ENCODE peak calls at places on chromosomes 11 and 22, in ten cellular contexts. S is GM23248, F is mammary epithelial cell, K is HepG2, H is fibroblast of lung, R is neural progenitor cell, I is neuronal stem cell, L is mesendoderm, U is IMR-90, E is Karpas-422. J is an unnamed sample.

GRCh38 chr22:47174096-47174495 is 411.6 kb downstream of the TBC1D22A start:
- DNase-seq in H (no peak), I (no peak), E (no peak), F (no peak), K (no peak), R (no peak), L (no peak), S (no peak), U (no peak), J (peak; percentile 24)

GRCh38 chr11:65316311-65316978 is 1.8 kb downstream of the CDC42EP2 start:
- DNase-seq in S (peak; percentile 100), F (peak; percentile 59), I (no peak), E (peak; percentile 42), L (peak; percentile 37), U (peak; percentile 97), H (peak; percentile 99), R (peak; percentile 25), K (no peak), J (peak; percentile 60)

GRCh38 chr11:34219279-34219678 is 113.8 kb downstream of the NAT10 start:
- DNase-seq in S (no peak), I (no peak), E (no peak), R (no peak), L (no peak), K (no peak), H (no peak), U (no peak), F (no peak), J (no peak)

GRCh38 chr11:58829736-58830135 is 14.8 kb downstream of the GLYATL2 start:
- DNase-seq in H (peak; percentile 59), E (no peak), F (peak; percentile 86), L (no peak), K (no peak), U (peak; percentile 78), I (no peak), S (peak; percentile 57), R (no peak), J (no peak)

GRCh38 chr11:64759722-64760719 is at the start of gene PYGM:
- DNase-seq in F (no peak), U (no peak), H (peak; percentile 60), L (peak; percentile 90), K (no peak), R (peak; percentile 90), E (no peak), S (no peak), I (peak; percentile 66), J (peak; percentile 92)

GRCh38 chr11:130070109-130070828 is 575 bp downstream of the APLP2 start:
- DNase-seq in F (peak; percentile 27), R (peak; percentile 67), K (no peak), L (peak; percentile 64), S (peak; percentile 71), I (no peak), H (peak; percentile 44), E (peak; percentile 67), U (peak; percentile 13), J (no peak)

GRCh38 chr22:46425011-46425410 is 89.5 kb downstream of the TRMU start:
- DNase-seq in F (peak; percentile 83), I (no peak), K (no peak), E (no peak), L (no peak), S (peak; percentile 59), R (no peak), U (peak; percentile 72), H (no peak), J (no peak)

GRCh38 chr11:34394771-34395300 is 37.0 kb upstream of the ABTB2 start:
- DNase-seq in H (no peak), F (no peak), L (peak; percentile 16), E (no peak), I (no peak), K (no peak), R (no peak), S (no peak), U (no peak), J (peak; percentile 65)

GRCh38 chr11:11916981-11917399 is 75.2 kb downstream of the USP47 start:
- DNase-seq in K (peak; percentile 2), S (peak; percentile 89), I (no peak), E (no peak), L (peak; percentile 61), R (peak; percentile 4), U (peak; percentile 81), F (peak; percentile 67), H (peak; percentile 74), J (no peak)

GRCh38 chr11:75563978-75564552 is 2.0 kb downstream of the SERPINH1 start:
- DNase-seq in F (peak; percentile 80), R (peak; percentile 91), S (peak; percentile 97), U (peak; percentile 92), I (peak; percentile 71), E (no peak), K (peak; percentile 45), L (peak; percentile 98), H (peak; percentile 85), J (peak; percentile 95)

GRCh38 chr22:43113516-43114251 is 3.1 kb downstream of the BIK start:
- DNase-seq in K (peak; percentile 24), L (no peak), H (no peak), U (no peak), E (no peak), F (no peak), I (no peak), R (no peak), S (no peak), J (no peak)

GRCh38 chr11:65639623-65640482 is 2.0 kb downstream of the SIPA1 start:
- DNase-seq in R (no peak), S (no peak), I (no peak), L (no peak), H (no peak), U (no peak), F (no peak), E (peak; percentile 98), K (no peak), J (no peak)

GRCh38 chr11:28833670-28834069 is 725.5 kb downstream of the METTL15 start:
- DNase-seq in U (peak; percentile 99), L (peak; percentile 56), F (peak; percentile 82), E (no peak), S (peak; percentile 91), R (no peak), H (peak; percentile 80), I (no peak), K (no peak), J (no peak)

GRCh38 chr22:42869888-42870480 is 12.9 kb upstream of the ARFGAP3 start:
- DNase-seq in U (no peak), I (no peak), S (no peak), F (no peak), H (no peak), E (no peak), R (no peak), K (no peak), L (no peak), J (no peak)

GRCh38 chr11:8209208-8209807 is 40.5 kb upstream of the RIC3 start:
- DNase-seq in S (no peak), R (no peak), I (no peak), F (no peak), E (peak; percentile 69), L (peak; percentile 63), U (no peak), K (no peak), H (no peak), J (peak; percentile 92)

DNA sequence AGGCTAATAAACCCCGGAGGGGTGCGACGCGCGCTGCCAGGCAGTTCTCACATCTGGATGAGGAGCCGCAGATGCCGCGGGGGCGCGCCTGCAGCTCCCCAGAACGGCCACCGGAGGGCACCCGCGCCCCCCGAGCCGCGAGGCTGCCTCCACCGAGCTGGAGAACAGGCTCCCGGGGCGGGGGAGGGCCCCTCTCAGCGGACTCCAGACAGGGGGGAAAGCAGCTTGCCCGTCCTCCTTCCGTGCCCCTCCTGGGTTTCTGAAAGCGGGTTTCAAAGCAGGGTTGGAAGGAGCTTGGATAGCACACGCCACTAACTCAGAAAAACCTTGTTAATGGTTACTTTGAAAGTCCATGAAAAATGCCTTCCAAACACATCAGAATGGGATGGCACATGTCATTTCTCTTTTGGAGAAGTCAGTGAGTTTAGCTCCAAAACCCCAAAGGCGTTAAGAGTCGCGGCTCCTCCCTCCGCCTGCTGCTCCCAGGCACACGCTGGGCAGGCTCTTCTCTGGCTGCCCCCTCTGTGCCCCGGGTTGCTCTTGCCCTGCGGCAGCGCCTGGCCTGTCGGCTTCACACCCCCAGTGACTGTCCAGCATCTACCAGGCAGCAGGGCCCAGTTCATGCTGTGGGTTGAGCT is 317.8 kb downstream of the NTM start:
- DNase-seq in F (peak; percentile 43), U (peak; percentile 41), L (peak; percentile 76), H (peak; percentile 48), R (peak; percentile 84), E (peak; percentile 63), I (peak; percentile 56), S (peak; percentile 81), K (peak; percentile 9), J (peak; percentile 92)
- H3K4me3 ChIP-seq in F (no peak overlapping the region), U (peak overlapping the region; percentile 36), L (no peak overlapping the region), H (peak overlapping the region; percentile 44), R (peak overlapping the region; percentile 33), E (no peak overlapping the region), I (no peak overlapping the region), S (peak overlapping the region; percentile 66), K (no peak overlapping the region), J (no peak overlapping the region)

GRCh38 chr22:48901324-48901723 is 926.3 kb downstream of the BRD1 start:
- DNase-seq in H (no peak), R (no peak), K (no peak), I (no peak), F (no peak), U (no peak), E (no peak), S (no peak), L (no peak), J (no peak)
- H3K27me3 ChIP-seq in H (no peaks in the 10 kb centered on the region), R (no peaks in the 10 kb centered on the region), K (no peaks in the 10 kb centered on the region), I (no peaks in the 10 kb centered on the region), F (no peaks in the 10 kb centered on the region), U (no peaks in the 10 kb centered on the region), E (no peaks in the 10 kb centered on the region), S (no peaks in the 10 kb centered on the region), L (no peaks in the 10 kb centered on the region), J (no peaks in the 10 kb centered on the region)

GRCh38 chr11:15649371-15650104 is 534.8 kb downstream of the INSC start:
- DNase-seq in K (no peak), L (no peak), S (no peak), F (no peak), H (no peak), I (no peak), E (no peak), R (no peak), U (peak; percentile 39), J (no peak)
- H3K9ac ChIP-seq in K (no peak overlapping the region), L (peak overlapping the region; percentile 42), S (peak overlapping the region; percentile 26), F (no peak overlapping the region), H (no peak overlapping the region), I (no peak overlapping the region), E (no peak overlapping the region), R (no peak overlapping the region), U (peak overlapping the region; percentile 62), J (no peak overlapping the region)

GRCh38 chr22:39877079-39877682 is 16.4 kb downstream of the ENTHD1 start:
- DNase-seq in E (no peak), R (no peak), U (no peak), L (no peak), H (no peak), S (no peak), F (no peak), K (no peak), I (no peak), J (no peak)

GRCh38 chr22:39880722-39881121 is 12.8 kb downstream of the ENTHD1 start:
- DNase-seq in E (no peak), S (no peak), R (no peak), F (no peak), H (no peak), I (no peak), K (no peak), U (no peak), L (no peak), J (no peak)

DNA sequence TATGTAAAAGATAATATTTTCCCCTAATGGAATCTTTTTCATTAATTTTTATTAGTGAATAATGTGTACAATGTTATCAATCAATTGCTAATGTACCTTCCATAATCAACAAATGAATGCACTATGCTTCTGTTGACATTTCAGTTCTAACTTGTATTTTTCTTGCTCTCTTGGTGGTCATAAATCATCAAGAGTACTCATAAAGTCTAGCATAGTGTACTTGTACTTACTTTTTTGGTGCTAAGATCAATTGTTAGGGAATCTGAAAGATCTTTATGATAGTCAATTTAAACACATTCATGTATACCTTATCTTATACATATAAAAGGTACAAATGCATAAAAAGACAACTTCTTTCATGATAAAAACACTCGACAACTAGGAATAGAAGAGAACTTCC is 10.5 kb downstream of the ENTHD1 start:
- DNase-seq in K (no peak), E (no peak), U (no peak), H (no peak), I (no peak), R (no peak), F (no peak), L (no peak), S (no peak), J (no peak)
- H3K4me3 ChIP-seq in K (no peak overlapping the region), E (no peak overlapping the region), U (no peak overlapping the region), H (no peak overlapping the region), I (no peak overlapping the region), R (no peak overlapping the region), F (no peak overlapping the region), L (no peak overlapping the region), S (no peak overlapping the region), J (no peak overlapping the region)